ENCODE peak calls at places on chromosomes 12 and 14, in four cellular contexts. M is Daoy, C is LoVo, E is T-helper 17 cell. U is an unnamed sample.

GRCh38 chr14:22225526-22226133 is 363.4 kb downstream of the DAD1 start:
- DNase-seq in M (no peak), E (no peak), C (no peak), U (no peak)

GRCh38 chr12:10739157-10740118 is 16.3 kb upstream of the YBX3 start:
- DNase-seq in E (no peak), M (no peak), C (peak), U (no peak)

GRCh38 chr12:126493366-126494108 is 1428.3 kb downstream of the AACS start:
- DNase-seq in M (peak), E (no peak), C (no peak), U (no peak)

GRCh38 chr12:61452076-61452475 is 808.1 kb upstream of the USP15 start:
- DNase-seq in C (peak), E (no peak), M (no peak), U (no peak)

GRCh38 chr14:93788557-93789365 is 476 bp upstream of the PRIMA1 start:
- DNase-seq in M (peak), E (no peak), C (no peak), U (peak)

GRCh38 chr14:35331605-35332516 is 39.7 kb downstream of the PSMA6 start:
- DNase-seq in C (peak), M (peak), E (no peak), U (peak)

GRCh38 chr12:9941838-9942237 is 9.7 kb upstream of the CLEC2A start:
- DNase-seq in E (no peak), M (no peak), C (no peak), U (no peak)

GRCh38 chr12:132492951-132493350 is 3.0 kb downstream of the FBRSL1 start:
- DNase-seq in E (no peak), C (no peak), M (no peak), U (no peak)

GRCh38 chr12:121516437-121517011 is 64.3 kb downstream of the KDM2B start:
- DNase-seq in E (no peak), M (no peak), C (no peak), U (no peak)

GRCh38 chr14:96205059-96205993 is 687 bp downstream of the BDKRB2 start:
- DNase-seq in E (no peak), C (no peak), M (peak), U (no peak)

GRCh38 chr12:55704824-55705780 is 2.6 kb downstream of the ITGA7 start:
- DNase-seq in C (no peak), M (no peak), E (no peak), U (no peak)

GRCh38 chr12:80269953-80270552 is 170.7 kb downstream of the OTOGL start:
- DNase-seq in M (peak), C (peak), E (no peak), U (no peak)

GRCh38 chr12:56630180-56630632 is at the start of gene BAZ2A:
- DNase-seq in C (peak), M (peak), E (peak), U (peak)

GRCh38 chr12:21416611-21417121 is 20.8 kb upstream of the PYROXD1 start:
- DNase-seq in C (no peak), E (no peak), M (no peak), U (no peak)

GRCh38 chr12:119659289-119659897 is 8.5 kb upstream of the PRKAB1 start:
- DNase-seq in M (peak), E (no peak), C (peak), U (no peak)

GRCh38 chr14:89435527-89436273 is 18.7 kb upstream of the FOXN3 start:
- DNase-seq in C (no peak), E (no peak), M (no peak), U (no peak)

GRCh38 chr14:21233457-21234076 is 35.7 kb downstream of the HNRNPC start:
- DNase-seq in E (no peak), C (no peak), M (no peak), U (no peak)

GRCh38 chr14:105532735-105533141 is 6.4 kb downstream of the TMEM121 start:
- DNase-seq in M (peak), E (no peak), C (peak), U (peak)

GRCh38 chr14:100840286-100840685 is 14.4 kb downstream of the MEG3 start:
- DNase-seq in C (no peak), M (no peak), E (no peak), U (no peak)

GRCh38 chr14:70595443-70596185 is 4.8 kb downstream of the MED6 start:
- DNase-seq in E (no peak), C (no peak), M (no peak), U (no peak)

GRCh38 chr12:27620121-27620520 is 76.1 kb upstream of the REP15 start:
- DNase-seq in E (no peak), M (peak), C (no peak), U (no peak)

GRCh38 chr12:1800646-1801284 is 19.6 kb upstream of the LRTM2 start:
- DNase-seq in C (no peak), M (no peak), E (no peak), U (no peak)

GRCh38 chr12:7935773-7936581 is at the start of gene SLC2A3:
- DNase-seq in E (peak), C (peak), M (peak), U (no peak)

GRCh38 chr12:54258286-54258685 is 21.6 kb downstream of the CBX5 start:
- DNase-seq in C (no peak), M (peak), E (no peak), U (no peak)

GRCh38 chr12:56188116-56188785 is 1.0 kb downstream of the SMARCC2 start:
- DNase-seq in M (no peak), E (no peak), C (no peak), U (no peak)

GRCh38 chr14:94051779-94052178 is 25.6 kb downstream of the OTUB2 start:
- DNase-seq in E (no peak), M (no peak), C (no peak), U (no peak)

GRCh38 chr14:34331728-34332623 is 130.1 kb downstream of the SPTSSA start:
- DNase-seq in M (peak), E (peak), C (peak), U (peak)

GRCh38 chr14:68682166-68683103 is 110.4 kb downstream of the ZFP36L1 start:
- DNase-seq in M (peak), C (peak), E (no peak), U (no peak)

GRCh38 chr14:32256606-32257005 is 53.5 kb upstream of the RNU6-8 start:
- DNase-seq in C (no peak), M (no peak), E (no peak), U (no peak)

GRCh38 chr12:62211510-62211909 is 48.7 kb upstream of the USP15 start:
- DNase-seq in M (no peak), E (no peak), C (no peak), U (no peak)